ENCODE peak calls at places on chromosomes 4 and X, in seven cellular contexts. B is A549, Q is body of pancreas, L is suprapubic skin, P is IMR-90, H is astrocyte, I is RWPE2. X is an unnamed sample.

GRCh38 chr4:142443469-142443868 is 402.6 kb downstream of the INPP4B start:
- DNase-seq in P (no peak), Q (no peak), L (no peak), H (no peak), B (no peak), I (no peak), X (no peak)

GRCh38 chr4:155419266-155419665 is 42.5 kb upstream of the MAP9 start:
- DNase-seq in L (no peak), H (no peak), B (no peak), P (peak), I (no peak), Q (no peak), X (no peak)

GRCh38 chrX:109782994-109783711 is 50.1 kb upstream of the ACSL4 start:
- DNase-seq in Q (no peak), P (peak), I (no peak), B (no peak), L (no peak), H (no peak), X (no peak)

GRCh38 chr4:102503301-102503746 is 2.2 kb downstream of the NFKB1 start:
- DNase-seq in H (no peak), P (no peak), B (peak), Q (no peak), L (no peak), I (no peak), X (no peak)

GRCh38 chr4:54802336-54802735 is 144.6 kb downstream of the KIT start:
- DNase-seq in H (no peak), Q (no peak), P (no peak), L (no peak), I (no peak), B (no peak), X (peak)

GRCh38 chrX:139724626-139725025 is 16.7 kb upstream of the MCF2 start:
- DNase-seq in I (no peak), L (no peak), P (no peak), B (no peak), H (peak), Q (no peak), X (no peak)

GRCh38 chr4:53196872-53197759 is 168.7 kb downstream of the SCFD2 start:
- DNase-seq in B (peak), H (peak), L (no peak), Q (no peak), P (peak), I (no peak), X (no peak)

GRCh38 chrX:12894074-12894691 is 12.2 kb upstream of the TLR8 start:
- DNase-seq in Q (no peak), P (peak), I (no peak), B (peak), H (no peak), L (no peak), X (no peak)

GRCh38 chrX:40040686-40041461 is 56.9 kb downstream of the BCOR start:
- DNase-seq in P (no peak), B (no peak), I (no peak), H (no peak), Q (no peak), L (no peak), X (no peak)

GRCh38 chrX:77442728-77443127 is 4.5 kb upstream of the FGF16 start:
- DNase-seq in P (peak), L (no peak), H (peak), I (peak), B (peak), Q (no peak), X (no peak)

GRCh38 chr4:112448211-112448745 is 67.7 kb downstream of the NEUROG2 start:
- DNase-seq in B (no peak), L (no peak), Q (no peak), H (no peak), P (peak), I (no peak), X (no peak)

GRCh38 chr4:85761803-85762202 is 286.9 kb downstream of the ARHGAP24 start:
- DNase-seq in P (peak), L (peak), H (peak), I (no peak), B (no peak), Q (peak), X (peak)

GRCh38 chr4:16843831-16844508 is 54.5 kb downstream of the LDB2 start:
- DNase-seq in H (peak), P (peak), Q (no peak), L (no peak), B (no peak), I (no peak), X (no peak)

GRCh38 chrX:42384956-42385355 is 393.0 kb downstream of the PPP1R2C start:
- DNase-seq in I (no peak), B (no peak), H (no peak), P (no peak), L (no peak), Q (no peak), X (no peak)

GRCh38 chr4:183492791-183493221 is 12.1 kb upstream of the ING2 start:
- DNase-seq in H (peak), Q (no peak), L (no peak), P (peak), I (no peak), B (no peak), X (no peak)

GRCh38 chr4:8350326-8350725 is 80.8 kb downstream of the HTRA3 start:
- DNase-seq in P (no peak), H (no peak), L (peak), B (no peak), Q (no peak), I (no peak), X (no peak)

GRCh38 chrX:114959729-114960128 is 57.7 kb downstream of the IL13RA2 start:
- DNase-seq in I (no peak), Q (no peak), H (peak), B (peak), P (peak), L (no peak), X (no peak)

GRCh38 chr4:177177446-177178160 is 132.1 kb upstream of the NEIL3 start:
- DNase-seq in L (no peak), P (peak), H (peak), I (no peak), Q (no peak), B (no peak), X (no peak)

GRCh38 chr4:175833574-175834350 is 21.7 kb upstream of the GPM6A start:
- DNase-seq in L (no peak), Q (no peak), I (no peak), P (no peak), B (no peak), H (peak), X (no peak)

GRCh38 chr4:164824581-164824980 is 52.4 kb upstream of the APELA start:
- DNase-seq in L (no peak), H (no peak), B (no peak), Q (no peak), I (no peak), P (no peak), X (no peak)

GRCh38 chr4:148574941-148575340 is 132.7 kb upstream of the NR3C2 start:
- DNase-seq in H (no peak), P (no peak), I (no peak), L (no peak), Q (no peak), B (no peak), X (no peak)

GRCh38 chr4:148021706-148022105 is 289.8 kb downstream of the ARHGAP10 start:
- DNase-seq in L (no peak), Q (no peak), B (no peak), P (no peak), H (no peak), I (no peak), X (no peak)

GRCh38 chr4:142719854-142720541 is 126.1 kb downstream of the INPP4B start:
- DNase-seq in I (no peak), Q (no peak), P (peak), B (peak), L (no peak), H (peak), X (no peak)

GRCh38 chr4:158065176-158065575 is 107.6 kb downstream of the GASK1B start:
- DNase-seq in B (no peak), L (no peak), P (no peak), H (no peak), I (no peak), Q (no peak), X (no peak)
- TF ChIP-seq CTCF in B (no peak), L (no peak), P (no peak), H (no peak), I (peak), Q (no peak), X (no peak)

GRCh38 chr4:87851332-87851731 is 18.6 kb downstream of the MEPE start:
- DNase-seq in B (no peak), L (no peak), P (no peak), I (no peak), Q (no peak), H (no peak), X (no peak)
- H3K27ac ChIP-seq in B (no peak), L (no peak), P (no peak), I (no peak), Q (peak), H (no peak), X (no peak)

DNA sequence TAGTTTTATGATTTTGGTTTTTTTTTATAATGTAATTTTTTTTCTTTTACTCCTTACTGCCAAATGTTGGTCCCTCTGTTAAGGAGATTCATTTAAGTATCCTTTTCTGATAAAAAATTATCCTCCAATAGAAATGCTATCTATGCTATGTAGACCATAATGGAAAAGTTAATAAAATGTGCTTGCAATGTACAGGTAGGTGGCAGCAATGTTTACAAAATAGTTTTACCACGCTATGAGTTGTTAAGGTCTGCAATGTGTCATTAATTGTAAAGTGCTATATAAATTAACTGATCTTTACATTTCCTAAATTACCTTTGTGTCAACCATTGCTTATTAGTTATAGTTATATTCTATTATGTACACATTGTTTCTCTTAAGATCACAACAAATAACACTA is 3.8 kb upstream of the CENPC start:
- DNase-seq in B (peak), L (no peak), P (no peak), Q (no peak), H (peak), I (no peak), X (no peak)
- TF ChIP-seq CTCF in B (peak), L (no peak), P (peak), Q (peak), H (no peak), I (peak), X (no peak)

DNA sequence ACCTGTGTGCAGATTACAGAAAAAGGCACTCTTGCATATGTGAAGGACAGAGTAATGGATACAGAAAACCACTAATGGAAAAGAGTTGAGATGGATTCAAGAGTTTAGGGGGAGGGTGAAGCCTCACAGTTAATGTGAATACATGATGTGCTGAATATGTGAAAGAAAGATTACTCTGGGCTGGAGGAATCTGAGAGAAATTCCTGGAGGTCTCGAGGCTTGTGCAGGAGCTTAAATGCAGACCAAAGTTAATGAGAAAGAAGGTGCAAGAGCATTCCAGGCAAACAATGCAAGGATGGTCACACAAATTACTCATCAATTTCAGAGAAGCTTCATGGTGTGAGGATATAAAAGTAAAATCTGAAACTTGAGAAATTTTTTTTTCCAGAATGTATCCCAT is 768.8 kb downstream of the STPG2 start:
- DNase-seq in B (no peak), P (no peak), Q (no peak), L (no peak), I (no peak), H (peak), X (no peak)
- H3K27ac ChIP-seq in B (no peak), P (no peak), Q (no peak), L (no peak), I (no peak), H (no peak), X (no peak)

DNA sequence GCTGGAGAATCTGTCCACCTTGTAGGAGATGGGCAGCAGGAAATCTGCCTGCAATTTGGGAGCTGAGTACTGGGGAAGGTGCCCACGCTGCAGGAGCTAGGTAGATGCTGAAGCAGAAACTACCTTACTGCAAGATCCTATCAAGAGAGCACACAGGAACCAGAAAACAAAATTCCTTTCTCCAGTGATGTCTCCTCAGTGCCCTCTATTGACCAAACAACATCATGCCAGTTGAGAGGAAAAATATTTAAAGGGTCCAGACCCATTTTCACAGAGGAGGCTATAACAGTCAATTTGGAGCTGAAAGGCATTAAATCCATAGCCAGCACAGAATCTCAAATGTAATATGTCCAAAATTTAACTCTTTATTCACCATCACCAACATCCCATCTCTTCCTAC is 406.8 kb downstream of the SLITRK2 start:
- DNase-seq in P (no peak), Q (no peak), H (no peak), B (no peak), L (no peak), I (no peak), X (no peak)
- TF ChIP-seq CTCF in P (peak), Q (peak), H (no peak), B (no peak), L (no peak), I (no peak), X (no peak)

DNA sequence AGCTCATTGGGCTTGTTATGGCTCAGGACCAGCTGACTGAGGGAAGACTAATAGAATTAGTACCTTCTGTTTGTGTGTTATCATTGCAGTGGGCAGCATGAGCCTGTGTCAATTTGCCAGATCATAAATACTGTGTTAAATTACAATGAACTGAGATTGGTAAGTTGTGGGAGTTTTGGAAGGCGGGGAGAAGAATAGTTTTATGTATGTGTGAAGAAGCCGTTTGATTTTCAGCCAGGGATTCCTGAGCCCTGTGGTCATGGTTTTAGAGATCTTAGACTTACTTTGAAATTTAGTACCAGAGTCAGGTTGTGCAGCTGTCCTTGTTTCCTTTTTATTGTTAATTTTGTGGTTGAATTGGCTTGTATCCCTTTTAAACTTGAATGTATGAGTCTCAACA is 66.9 kb downstream of the POLA1 start:
- DNase-seq in L (no peak), H (peak), P (peak), B (no peak), Q (no peak), I (no peak), X (no peak)
- H3K27ac ChIP-seq in L (no peak), H (peak), P (no peak), B (no peak), Q (no peak), I (no peak), X (no peak)

GRCh38 chr4:188417181-188417580 is 277.9 kb downstream of the TRIML1 start:
- DNase-seq in H (no peak), I (no peak), B (peak), L (no peak), P (peak), Q (no peak), X (no peak)
- TF ChIP-seq CTCF in H (no peak), I (no peak), B (no peak), L (no peak), P (no peak), Q (no peak), X (no peak)

X was measured in breast epithelium.